ENCODE peak calls at places on chromosomes 11 and 22, in ten cellular contexts. X is brain microvascular endothelial cell, H is RPMI8226, M is lower lobe of right lung, P is coronary artery, B is GDM1, T is NCI-H345, F is stromal cell of bone marrow, N is Calu3, J is NCI-H1930. Z is an unnamed sample.

GRCh38 chr11:77732143-77732542 is 88.4 kb downstream of the RSF1 start:
- DNase-seq in B (no peak), J (no peak), N (no peak), T (no peak), M (no peak), P (no peak), F (no peak), H (no peak), X (no peak), Z (no peak)

GRCh38 chr22:29457730-29458129 is 19.3 kb downstream of the RFPL1 start:
- DNase-seq in B (no peak), H (peak), F (no peak), X (peak), T (peak), N (peak), J (peak), M (no peak), P (no peak), Z (no peak)

GRCh38 chr11:78958444-78958843 is 383.8 kb upstream of the NARS2 start:
- DNase-seq in P (no peak), J (no peak), B (no peak), N (no peak), M (no peak), X (no peak), F (no peak), H (no peak), T (no peak), Z (no peak)

GRCh38 chr11:116852261-116853125 is 15.1 kb upstream of the APOA1 start:
- DNase-seq in X (no peak), N (no peak), H (no peak), J (no peak), B (no peak), M (no peak), T (no peak), P (peak), F (peak), Z (no peak)

GRCh38 chr11:19453893-19454292 is 213.1 kb upstream of the E2F8 start:
- DNase-seq in F (peak), N (no peak), J (no peak), X (peak), B (no peak), T (no peak), H (no peak), P (no peak), M (no peak), Z (no peak)

GRCh38 chr11:8168485-8169257 is at the start of gene RIC3:
- DNase-seq in T (peak), N (no peak), F (no peak), X (no peak), M (peak), P (no peak), B (no peak), H (no peak), J (peak), Z (peak)

GRCh38 chr11:122649133-122649532 is 6.4 kb upstream of the UBASH3B start:
- DNase-seq in P (no peak), F (no peak), M (no peak), X (no peak), N (no peak), H (no peak), T (no peak), J (no peak), B (no peak), Z (no peak)

GRCh38 chr22:26568207-26568706 is 21.7 kb downstream of the TPST2 start:
- DNase-seq in H (no peak), X (no peak), J (peak), T (peak), M (no peak), F (no peak), N (no peak), B (no peak), P (no peak), Z (no peak)

GRCh38 chr22:47195156-47195675 is 432.8 kb downstream of the TBC1D22A start:
- DNase-seq in X (no peak), H (no peak), T (no peak), J (no peak), B (no peak), F (no peak), N (no peak), P (no peak), M (peak), Z (no peak)

GRCh38 chr22:30247974-30248373 is 1.4 kb upstream of the LIF start:
- DNase-seq in X (no peak), B (no peak), M (no peak), P (no peak), N (peak), H (no peak), F (no peak), J (no peak), T (no peak), Z (no peak)

GRCh38 chr11:26510201-26510600 is 61.9 kb downstream of the MUC15 start:
- DNase-seq in M (no peak), H (no peak), T (no peak), F (no peak), X (no peak), J (no peak), P (no peak), N (no peak), B (no peak), Z (no peak)

GRCh38 chr11:12529041-12529440 is 145.2 kb upstream of the TEAD1 start:
- DNase-seq in B (no peak), T (no peak), P (no peak), F (no peak), X (no peak), M (no peak), N (no peak), J (no peak), H (no peak), Z (no peak)

GRCh38 chr11:3180869-3181268 is 15.8 kb upstream of the OSBPL5 start:
- DNase-seq in T (no peak), B (no peak), H (no peak), X (no peak), P (no peak), F (no peak), J (no peak), N (no peak), M (no peak), Z (no peak)

Z was measured in NCI-H1417 treated with DMSO at 0.1 percent for 48 hours.